ENCODE peak calls at places on chromosome 11, in five cellular contexts. J is endodermal cell, X is A549, W is psoas muscle, Z is heart left ventricle. F is an unnamed sample.

GRCh38 chr11:73414977-73415492 is 38.8 kb downstream of the RELT start:
- DNase-seq in W (no peak), X (no peak), J (no peak), Z (no peak), F (no peak)

GRCh38 chr11:121464352-121464946 is 11.7 kb upstream of the SORL1-AS1 start:
- DNase-seq in W (peak; percentile 53), J (peak; percentile 81), Z (peak; percentile 72), X (peak; percentile 49), F (peak; percentile 77)

GRCh38 chr11:131025020-131025419 is 108.7 kb upstream of the SNX19 start:
- DNase-seq in J (peak; percentile 72), W (no peak), Z (no peak), X (peak; percentile 11), F (no peak)

GRCh38 chr11:19711911-19712280 is 741 bp upstream of the NAV2 start:
- DNase-seq in J (peak; percentile 81), Z (no peak), X (no peak), W (no peak), F (no peak)

GRCh38 chr11:2086239-2087040 is 52.7 kb downstream of the IGF2 start:
- DNase-seq in X (no peak), J (no peak), Z (peak; percentile 20), W (peak; percentile 6), F (peak; percentile 12)

GRCh38 chr11:115503083-115503885 is 931 bp downstream of the CADM1 start:
- DNase-seq in X (peak; percentile 71), Z (peak; percentile 81), W (peak; percentile 64), J (peak; percentile 87), F (peak; percentile 48)

GRCh38 chr11:88344869-88345268 is 7.3 kb upstream of the CTSC start:
- DNase-seq in W (no peak), Z (no peak), X (no peak), J (no peak), F (no peak)

GRCh38 chr11:64580387-64580786 is 10.6 kb upstream of the SLC22A12 start:
- DNase-seq in X (no peak), J (no peak), Z (no peak), W (no peak), F (no peak)

GRCh38 chr11:2584812-2585565 is 114.8 kb downstream of the KCNQ1OT1 start:
- DNase-seq in W (peak; percentile 10), X (no peak), J (peak; percentile 32), Z (peak; percentile 14), F (peak; percentile 11)

GRCh38 chr11:44766112-44766971 is 39.6 kb downstream of the TSPAN18 start:
- DNase-seq in W (peak; percentile 40), X (no peak), Z (peak; percentile 89), J (peak; percentile 71), F (no peak)

GRCh38 chr11:39777035-39777434 is 1682.4 kb downstream of the LRRC4C start:
- DNase-seq in Z (no peak), X (no peak), W (no peak), J (no peak), F (no peak)

GRCh38 chr11:59615132-59615636 is 390 bp downstream of the OSBP start:
- DNase-seq in X (peak; percentile 39), J (peak; percentile 80), W (peak; percentile 29), Z (peak; percentile 50), F (peak; percentile 61)

GRCh38 chr11:21426931-21427330 is 757.5 kb downstream of the NELL1 start:
- DNase-seq in X (no peak), J (no peak), Z (no peak), W (no peak), F (no peak)

GRCh38 chr11:128179049-128179448 is 408.3 kb downstream of the ETS1 start:
- DNase-seq in J (no peak), W (no peak), Z (no peak), X (no peak), F (no peak)

GRCh38 chr11:130588471-130588870 is 140.0 kb downstream of the ADAMTS15 start:
- DNase-seq in X (no peak), W (no peak), J (no peak), Z (no peak), F (no peak)

GRCh38 chr11:14347991-14348390 is 11.0 kb downstream of the RRAS2 start:
- DNase-seq in J (no peak), W (no peak), Z (no peak), X (no peak), F (no peak)

GRCh38 chr11:128210148-128210940 is 377.0 kb downstream of the ETS1 start:
- DNase-seq in X (peak; percentile 97), J (peak; percentile 68), W (no peak), Z (no peak), F (no peak)

GRCh38 chr11:69986421-69987229 is 91.5 kb upstream of the ANO1 start:
- DNase-seq in W (no peak), X (no peak), J (no peak), Z (peak; percentile 39), F (no peak)

GRCh38 chr11:10044618-10045017 is 249.4 kb downstream of the SBF2 start:
- DNase-seq in W (no peak), X (peak; percentile 72), J (peak; percentile 58), Z (no peak), F (no peak)

GRCh38 chr11:69635804-69636511 is 5.0 kb upstream of the CCND1 start:
- DNase-seq in J (peak; percentile 53), X (no peak), Z (no peak), W (no peak), F (no peak)

GRCh38 chr11:45209904-45210699 is 63.7 kb downstream of the PRDM11 start:
- DNase-seq in J (peak; percentile 86), X (no peak), Z (peak; percentile 94), W (peak; percentile 80), F (no peak)

GRCh38 chr11:64996710-64997380 is at the start of gene BATF2:
- DNase-seq in J (peak; percentile 92), X (peak; percentile 76), W (peak; percentile 75), Z (peak; percentile 83), F (peak; percentile 57)

GRCh38 chr11:3723014-3723708 is 52.0 kb upstream of the CHRNA10 start:
- DNase-seq in W (no peak), Z (no peak), X (peak; percentile 77), J (no peak), F (no peak)

GRCh38 chr11:61918251-61919112 is 1.1 kb upstream of the RAB3IL1 start:
- DNase-seq in W (peak; percentile 62), J (peak; percentile 42), Z (peak; percentile 80), X (no peak), F (peak; percentile 23)

GRCh38 chr11:68715685-68716084 is 31.3 kb downstream of the GAL start:
- DNase-seq in J (no peak), X (no peak), Z (no peak), W (no peak), F (no peak)

GRCh38 chr11:58957922-58958321 is 18.6 kb downstream of the GLYATL1 start:
- DNase-seq in J (no peak), W (no peak), X (no peak), Z (no peak), F (no peak)

GRCh38 chr11:113493205-113493604 is 18.0 kb upstream of the DRD2 start:
- DNase-seq in J (no peak), Z (no peak), X (no peak), W (no peak), F (no peak)

GRCh38 chr11:134580635-134581025 is 168.6 kb upstream of the B3GAT1 start:
- DNase-seq in Z (no peak), X (no peak), J (no peak), W (no peak), F (peak; percentile 43)

GRCh38 chr11:63764201-63764711 is 4.3 kb downstream of the ZFTA start:
- DNase-seq in X (no peak), Z (peak; percentile 54), J (no peak), W (no peak), F (no peak)

GRCh38 chr11:77411238-77411637 is 62.7 kb downstream of the PAK1 start:
- DNase-seq in W (peak; percentile 23), Z (peak; percentile 47), X (peak; percentile 11), J (peak; percentile 74), F (no peak)

GRCh38 chr11:133824593-133824992 is 20.7 kb downstream of the SPATA19 start:
- DNase-seq in W (no peak), Z (no peak), X (no peak), J (no peak), F (no peak)

GRCh38 chr11:7485136-7485853 is at the start of gene OLFML1:
- DNase-seq in X (no peak), W (peak; percentile 18), Z (peak; percentile 37), J (peak; percentile 61), F (no peak)

GRCh38 chr11:78163828-78164227 is 24.4 kb upstream of the ALG8 start:
- DNase-seq in W (no peak), Z (no peak), X (no peak), J (no peak), F (no peak)

GRCh38 chr11:128625316-128625715 is 38.0 kb upstream of the ETS1 start:
- DNase-seq in J (peak; percentile 42), W (no peak), Z (no peak), X (no peak), F (no peak)

GRCh38 chr11:38297670-38298069 is 1699.6 kb upstream of the RAG2 start:
- DNase-seq in X (no peak), J (no peak), Z (no peak), W (no peak), F (no peak)

GRCh38 chr11:643366-643765 is 6.3 kb downstream of the DRD4 start:
- DNase-seq in Z (no peak), X (no peak), J (no peak), W (no peak), F (no peak)

GRCh38 chr11:67484847-67485311 is 2.1 kb downstream of the AIP start:
- DNase-seq in J (peak; percentile 37), W (no peak), Z (no peak), X (no peak), F (no peak)

DNA sequence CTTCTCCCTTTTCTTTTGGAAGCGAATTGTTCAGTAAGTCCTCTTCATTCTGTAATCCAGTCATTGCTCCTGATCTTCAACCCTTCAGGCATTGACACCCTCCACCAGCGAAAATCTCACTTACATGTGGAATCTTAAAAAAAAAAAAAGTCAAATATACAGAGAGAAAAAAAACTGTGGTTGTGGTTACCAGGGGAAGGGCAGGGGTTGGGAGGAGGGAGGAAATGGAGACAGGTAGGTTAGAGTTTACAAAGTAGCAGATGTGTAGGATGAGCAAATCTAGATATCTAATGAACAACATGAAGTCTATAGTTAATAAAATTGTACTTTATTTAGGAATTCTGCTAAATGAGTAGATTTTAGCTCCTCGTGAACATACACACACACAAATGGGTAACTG is 17.7 kb upstream of the TMEM123 start:
- DNase-seq in J (no peak), X (no peak), W (no peak), Z (no peak), F (no peak)
- H3K4me1 ChIP-seq in J (peaks cover 23% of the 10 kb centered on the region), X (peaks cover 16% of the 10 kb centered on the region), W (no peaks in the 10 kb centered on the region), Z (no peaks in the 10 kb centered on the region), F (no peaks in the 10 kb centered on the region)

GRCh38 chr11:35675901-35676610 is 13.5 kb downstream of the TRIM44 start:
- DNase-seq in J (no peak), W (no peak), X (no peak), Z (no peak), F (no peak)
- H3K27ac ChIP-seq in J (no peak overlapping the region), W (peak overlapping the region; percentile 78), X (no peak overlapping the region), Z (peak overlapping the region; percentile 45), F (peak overlapping the region; percentile 54)

GRCh38 chr11:101306721-101307120 is 177.1 kb upstream of the PGR start:
- DNase-seq in X (no peak), W (no peak), Z (no peak), J (no peak), F (no peak)
- H3K4me1 ChIP-seq in X (no peaks in the 10 kb centered on the region), W (no peaks in the 10 kb centered on the region), Z (no peaks in the 10 kb centered on the region), J (no peaks in the 10 kb centered on the region), F (no peaks in the 10 kb centered on the region)

DNA sequence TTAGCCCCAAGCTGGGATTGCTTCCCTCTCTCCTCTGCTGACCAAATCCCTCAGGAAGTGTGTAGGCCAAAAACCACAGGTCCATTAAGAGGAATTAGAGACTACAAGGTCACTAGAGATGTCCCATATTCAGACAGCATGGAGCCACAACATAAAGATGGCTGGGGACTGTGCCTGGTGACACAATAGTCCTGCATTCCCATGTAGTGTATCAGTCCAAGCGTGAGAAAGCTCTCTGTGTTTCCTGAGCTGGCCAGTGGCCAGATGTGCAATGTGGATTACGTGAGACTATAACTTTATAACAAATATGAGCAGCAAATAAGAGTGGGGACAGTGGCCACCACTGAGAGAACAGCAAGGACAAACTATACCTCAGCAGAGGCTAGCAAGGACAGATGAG is 7.6 kb upstream of the MS4A10 start:
- DNase-seq in J (no peak), X (peak; percentile 44), W (no peak), Z (peak; percentile 69), F (no peak)
- H3K27ac ChIP-seq in J (no peak overlapping the region), X (no peak overlapping the region), W (peak overlapping the region; percentile 10), Z (no peak overlapping the region), F (no peak overlapping the region)

F was measured in breast epithelium.